ENCODE peak calls at places on chromosomes 11 and 22, in ten cellular contexts. I is ovary; P is IMR-90; E is heart left ventricle; J is upper lobe of left lung; D is PC-3; R is CD4-positive, alpha-beta T cell; Z is brain microvascular endothelial cell; C is psoas muscle; L is dorsolateral prefrontal cortex. Q is an unnamed sample.

GRCh38 chr22:22422629-22423112 is 85.9 kb downstream of the ZNF280B start:
- DNase-seq in I (peak), P (peak), E (peak), J (peak), D (peak), R (peak), Z (peak), C (peak), L (peak), Q (peak)

GRCh38 chr11:116870054-116870453 is 32.6 kb upstream of the APOA1 start:
- DNase-seq in I (no peak), P (no peak), E (no peak), J (no peak), D (no peak), R (no peak), Z (no peak), C (no peak), L (no peak), Q (no peak)

GRCh38 chr22:35648066-35649025 is at the start of gene APOL6:
- DNase-seq in I (peak), P (peak), E (no peak), J (peak), D (peak), R (peak), Z (peak), C (no peak), L (no peak), Q (peak)

GRCh38 chr11:94574193-94574961 is 7.2 kb downstream of the PIWIL4 start:
- DNase-seq in I (peak), P (peak), E (no peak), J (peak), D (no peak), R (no peak), Z (peak), C (peak), L (no peak), Q (no peak)

GRCh38 chr11:22640862-22641261 is 15.2 kb upstream of the FANCF start:
- DNase-seq in I (no peak), P (no peak), E (no peak), J (no peak), D (no peak), R (no peak), Z (no peak), C (no peak), L (no peak), Q (no peak)

GRCh38 chr22:40256501-40256900 is 78.8 kb downstream of the TNRC6B start:
- DNase-seq in I (no peak), P (no peak), E (no peak), J (no peak), D (no peak), R (no peak), Z (no peak), C (no peak), L (no peak), Q (no peak)

GRCh38 chr11:36023922-36024321 is 80.1 kb downstream of the LDLRAD3 start:
- DNase-seq in I (no peak), P (peak), E (no peak), J (no peak), D (peak), R (no peak), Z (peak), C (no peak), L (no peak), Q (no peak)

GRCh38 chr11:22734628-22735345 is 68.4 kb downstream of the GAS2 start:
- DNase-seq in I (no peak), P (no peak), E (no peak), J (no peak), D (no peak), R (no peak), Z (no peak), C (no peak), L (no peak), Q (no peak)

GRCh38 chr22:44091021-44091721 is 67.1 kb downstream of the PARVB start:
- DNase-seq in I (no peak), P (no peak), E (no peak), J (no peak), D (peak), R (no peak), Z (peak), C (no peak), L (no peak), Q (no peak)

GRCh38 chr22:47587361-47587760 is 824.9 kb downstream of the TBC1D22A start:
- DNase-seq in I (no peak), P (no peak), E (no peak), J (no peak), D (no peak), R (no peak), Z (no peak), C (no peak), L (peak), Q (no peak)

GRCh38 chr11:57648791-57649735 is 649 bp downstream of the YPEL4 start:
- DNase-seq in I (peak), P (no peak), E (no peak), J (no peak), D (no peak), R (no peak), Z (no peak), C (no peak), L (no peak), Q (no peak)

GRCh38 chr11:72759468-72759867 is 7.3 kb upstream of the ARAP1 start:
- DNase-seq in I (no peak), P (no peak), E (no peak), J (no peak), D (no peak), R (no peak), Z (no peak), C (no peak), L (no peak), Q (no peak)

GRCh38 chr22:33418483-33418882 is 360.3 kb upstream of the SYN3 start:
- DNase-seq in I (no peak), P (no peak), E (no peak), J (no peak), D (no peak), R (no peak), Z (no peak), C (no peak), L (no peak), Q (no peak)

GRCh38 chr11:61893981-61894380 is 2.6 kb upstream of the FADS3 start:
- DNase-seq in I (no peak), P (peak), E (no peak), J (no peak), D (peak), R (no peak), Z (peak), C (no peak), L (no peak), Q (no peak)

GRCh38 chr11:44973634-44974401 is 23.1 kb upstream of the TP53I11 start:
- DNase-seq in I (no peak), P (no peak), E (no peak), J (no peak), D (no peak), R (no peak), Z (no peak), C (no peak), L (no peak), Q (no peak)

GRCh38 chr11:2383823-2384722 is 7.0 kb downstream of the CD81 start:
- DNase-seq in I (peak), P (no peak), E (no peak), J (no peak), D (no peak), R (no peak), Z (no peak), C (peak), L (no peak), Q (peak)

GRCh38 chr11:16280256-16280682 is 76.1 kb downstream of the SOX6 start:
- DNase-seq in I (no peak), P (no peak), E (peak), J (no peak), D (peak), R (no peak), Z (no peak), C (peak), L (no peak), Q (peak)

GRCh38 chr11:85725510-85726258 is 39.7 kb upstream of the CCDC89 start:
- DNase-seq in I (no peak), P (peak), E (no peak), J (no peak), D (peak), R (no peak), Z (peak), C (no peak), L (no peak), Q (peak)

GRCh38 chr22:23847991-23848864 is 9.4 kb upstream of the DERL3 start:
- DNase-seq in I (no peak), P (no peak), E (no peak), J (no peak), D (no peak), R (no peak), Z (no peak), C (no peak), L (no peak), Q (no peak)
- H3K27ac ChIP-seq in I (no peak), P (no peak), E (no peak), J (no peak), D (no peak), R (no peak), Z (no peak), C (no peak), L (no peak), Q (no peak)

GRCh38 chr22:26822300-26822699 is 164.9 kb downstream of the MIAT start:
- DNase-seq in I (no peak), P (no peak), E (no peak), J (no peak), D (no peak), R (no peak), Z (no peak), C (no peak), L (no peak), Q (no peak)
- TF ChIP-seq CTCF in I (no peak), P (no peak), E (no peak), J (no peak), D (no peak), R (no peak), Z (no peak), C (no peak), L (no peak), Q (no peak)

GRCh38 chr11:68542617-68543016 is 82.1 kb downstream of the PPP6R3 start:
- DNase-seq in I (no peak), P (peak), E (no peak), J (no peak), D (peak), R (no peak), Z (peak), C (no peak), L (no peak), Q (peak)
- H3K27ac ChIP-seq in I (no peak), P (peak), E (no peak), J (no peak), D (no peak), R (no peak), Z (peak), C (no peak), L (no peak), Q (peak)

GRCh38 chr22:30865656-30866055 is 102.9 kb downstream of the MORC2 start:
- DNase-seq in I (peak), P (no peak), E (no peak), J (no peak), D (no peak), R (no peak), Z (no peak), C (no peak), L (peak), Q (no peak)
- TF ChIP-seq CTCF in I (no peak), P (no peak), E (no peak), J (no peak), D (no peak), R (no peak), Z (no peak), C (no peak), L (no peak), Q (no peak)

DNA sequence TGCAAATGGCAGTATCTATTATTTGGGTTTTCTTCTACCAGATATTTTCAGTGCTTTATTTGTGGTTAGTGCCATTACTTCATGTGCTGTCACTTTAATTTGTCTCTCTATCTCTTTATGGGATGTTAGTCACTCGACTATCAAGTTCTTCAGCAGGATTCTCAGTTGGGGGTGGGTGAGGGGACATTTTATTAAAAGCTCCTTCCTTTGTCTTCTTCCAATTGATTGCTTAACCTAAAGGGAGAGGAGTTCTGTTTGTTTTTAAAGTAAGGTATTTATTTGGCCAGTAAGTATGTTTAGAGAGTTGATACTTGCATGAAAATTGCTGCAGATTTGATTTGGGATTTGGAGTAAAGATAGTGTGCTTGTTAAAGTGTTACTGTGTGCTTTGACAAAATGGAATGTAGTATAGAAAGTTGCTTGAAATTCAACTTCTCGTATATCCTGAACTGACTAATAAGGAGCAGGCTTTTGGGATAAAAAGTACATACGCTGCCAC is 10.2 kb downstream of the YAP1 start:
- DNase-seq in I (no peak), P (peak), E (no peak), J (no peak), D (peak), R (no peak), Z (no peak), C (no peak), L (no peak), Q (no peak)
- H3K27ac ChIP-seq in I (no peak), P (no peak), E (no peak), J (no peak), D (peak), R (no peak), Z (peak), C (peak), L (no peak), Q (no peak)

Q was measured in RWPE1.